ENCODE peak calls at places on chromosomes 6 and 20, in ten cellular contexts. V is heart right ventricle, K is adrenal gland, P is activated T-helper 1 cell treated with Interleukin-2 at 50 U/mL for 16 hours, B is hippocampal formation, Q is MCF 10A, X is amniotic epithelial cell, A is skeletal muscle cell, F is fibroblast of the aortic adventitia, G is NCI-H2029 treated with DMSO at 0.1 percent for 48 hours. W is an unnamed sample.

GRCh38 chr20:33602826-33603590 is 59.1 kb upstream of the C20orf144 start:
- DNase-seq in F (no peak), V (no peak), X (peak), P (no peak), A (no peak), K (no peak), Q (peak), G (no peak), B (no peak), W (no peak)

GRCh38 chr6:79895382-79896100 is 51.8 kb downstream of the ELOVL4 start:
- DNase-seq in B (no peak), X (no peak), K (no peak), Q (peak), F (no peak), G (no peak), P (no peak), V (no peak), A (no peak), W (no peak)

GRCh38 chr20:43731469-43731868 is 4.7 kb upstream of the GTSF1L start:
- DNase-seq in B (no peak), F (peak), G (no peak), P (no peak), K (no peak), X (peak), A (peak), Q (no peak), V (no peak), W (no peak)

GRCh38 chr20:33646191-33646590 is 15.9 kb upstream of the C20orf144 start:
- DNase-seq in V (no peak), P (no peak), A (no peak), G (no peak), F (no peak), K (no peak), X (no peak), Q (no peak), B (no peak), W (no peak)

GRCh38 chr6:139402935-139403386 is 28.5 kb upstream of the CITED2 start:
- DNase-seq in F (peak), K (no peak), V (peak), X (no peak), A (peak), Q (no peak), B (no peak), G (no peak), P (no peak), W (no peak)

GRCh38 chr6:147758305-147758704 is 249.8 kb downstream of the SAMD5 start:
- DNase-seq in A (no peak), F (no peak), G (no peak), X (peak), B (no peak), Q (no peak), P (no peak), V (no peak), K (no peak), W (no peak)

GRCh38 chr6:149586149-149586548 is 20.0 kb downstream of the GINM1 start:
- DNase-seq in A (no peak), X (no peak), K (no peak), F (no peak), Q (no peak), G (no peak), P (no peak), B (no peak), V (no peak), W (no peak)

GRCh38 chr20:57047281-57048026 is 219.0 kb downstream of the BMP7 start:
- DNase-seq in G (no peak), K (no peak), V (no peak), X (no peak), A (no peak), P (no peak), B (no peak), F (no peak), Q (peak), W (no peak)

GRCh38 chr6:113352029-113352801 is 504.9 kb upstream of the MARCKS start:
- DNase-seq in F (peak), P (no peak), K (no peak), Q (peak), G (no peak), B (no peak), V (no peak), A (peak), X (peak), W (peak)

GRCh38 chr6:108560463-108561308 is at the start of gene FOXO3:
- DNase-seq in V (peak), A (peak), P (peak), G (peak), K (peak), X (peak), Q (peak), B (peak), F (peak), W (no peak)

GRCh38 chr6:26322645-26323482 is 42.1 kb upstream of the BTN3A2 start:
- DNase-seq in K (peak), B (peak), X (peak), F (peak), P (no peak), V (peak), A (peak), G (peak), Q (peak), W (peak)

GRCh38 chr20:20743511-20744169 is 31.2 kb upstream of the RALGAPA2 start:
- DNase-seq in G (peak), V (peak), Q (no peak), X (no peak), B (peak), F (peak), K (peak), P (no peak), A (no peak), W (no peak)

GRCh38 chr6:89071036-89071435 is 9.5 kb upstream of the PNRC1 start:
- DNase-seq in G (peak), P (no peak), F (no peak), Q (no peak), B (no peak), V (no peak), X (no peak), A (no peak), K (no peak), W (no peak)

GRCh38 chr20:6908673-6909072 is 141.2 kb downstream of the BMP2 start:
- DNase-seq in Q (no peak), G (no peak), A (no peak), X (no peak), V (no peak), K (no peak), F (no peak), P (no peak), B (no peak), W (no peak)

GRCh38 chr6:64290867-64291266 is 655.3 kb downstream of the PHF3 start:
- DNase-seq in A (no peak), Q (no peak), F (no peak), P (no peak), X (peak), K (no peak), G (no peak), B (no peak), V (no peak), W (no peak)

GRCh38 chr20:46022411-46023147 is 6.4 kb upstream of the SLC12A5 start:
- DNase-seq in B (peak), V (peak), P (peak), A (no peak), F (peak), K (peak), Q (peak), X (peak), G (peak), W (no peak)

GRCh38 chr20:18279231-18279630 is 9.1 kb upstream of the ZNF133 start:
- DNase-seq in Q (peak), X (peak), F (no peak), B (no peak), V (no peak), A (no peak), P (no peak), K (no peak), G (no peak), W (no peak)

GRCh38 chr20:1964659-1965405 is 29.0 kb downstream of the PDYN start:
- DNase-seq in A (no peak), V (no peak), B (no peak), G (no peak), Q (no peak), K (no peak), F (no peak), X (no peak), P (no peak), W (no peak)

W was measured in HS-27A.